ENCODE peak calls at places on chromosomes 5 and 9, in four cellular contexts. U is stimulated activated naive B cell treated with anti-CD40 and anti-IgM and Interleukin-4, amounts not matched to agents 10 μg/mL and 1 μg/mL and 100 μg/mL, for 72 hours; S is GDM1; P is AML-193. W is an unnamed sample.

GRCh38 chr9:127049044-127049443 is 73.4 kb downstream of the ANGPTL2 start:
- DNase-seq in U (peak), S (no peak), P (peak), W (no peak)

GRCh38 chr9:98215821-98216220 is 23.4 kb upstream of the CORO2A start:
- DNase-seq in U (no peak), S (no peak), P (no peak), W (no peak)

GRCh38 chr9:93520523-93520922 is 55.9 kb upstream of the PHF2 start:
- DNase-seq in U (no peak), S (no peak), P (no peak), W (no peak)

GRCh38 chr9:20508242-20508641 is 114.1 kb downstream of the MLLT3 start:
- DNase-seq in U (no peak), S (no peak), P (no peak), W (peak)

GRCh38 chr9:134939080-134939733 is 21.5 kb upstream of the FCN1 start:
- DNase-seq in U (no peak), S (no peak), P (no peak), W (no peak)

GRCh38 chr5:111584651-111585050 is 72.3 kb upstream of the STARD4 start:
- DNase-seq in U (no peak), S (no peak), P (peak), W (peak)

GRCh38 chr9:133855802-133856592 is 117.8 kb upstream of the SARDH start:
- DNase-seq in U (no peak), S (no peak), P (peak), W (no peak)

GRCh38 chr9:136741885-136742568 is 713 bp downstream of the LCN10 start:
- DNase-seq in U (peak), S (no peak), P (no peak), W (peak)

GRCh38 chr5:103293099-103293498 is 34.5 kb downstream of the MACIR start:
- DNase-seq in U (no peak), S (no peak), P (no peak), W (no peak)

GRCh38 chr9:98990181-98990870 is 46.6 kb downstream of the COL15A1 start:
- DNase-seq in U (no peak), S (no peak), P (no peak), W (no peak)

GRCh38 chr5:463301-463700 is 20.3 kb downstream of the EXOC3 start:
- DNase-seq in U (no peak), S (no peak), P (no peak), W (no peak)

GRCh38 chr5:69007086-69007672 is 86.6 kb upstream of the SLC30A5 start:
- DNase-seq in U (no peak), S (no peak), P (no peak), W (no peak)

GRCh38 chr5:66807743-66808142 is 211.6 kb downstream of the MAST4 start:
- DNase-seq in U (no peak), S (no peak), P (no peak), W (no peak)

GRCh38 chr5:171990713-171991015 is 15.8 kb downstream of the FBXW11 start:
- DNase-seq in U (no peak), S (no peak), P (no peak), W (no peak)

GRCh38 chr5:57176350-57176857 is 2.5 kb downstream of the GPBP1 start:
- DNase-seq in U (no peak), S (no peak), P (no peak), W (peak)

GRCh38 chr5:18745591-18745987 is 1111.3 kb downstream of the TAF11L14 start:
- DNase-seq in U (no peak), S (peak), P (no peak), W (no peak)

GRCh38 chr5:177327539-177328522 is 16.1 kb upstream of the MXD3 start:
- DNase-seq in U (no peak), S (no peak), P (no peak), W (no peak)

GRCh38 chr5:153896701-153897100 is 142.0 kb downstream of the FAM114A2 start:
- DNase-seq in U (peak), S (no peak), P (no peak), W (peak)

GRCh38 chr5:126917918-126918623 is 112.3 kb downstream of the MARCHF3 start:
- DNase-seq in U (no peak), S (no peak), P (no peak), W (no peak)

GRCh38 chr5:177362102-177362868 is 4.6 kb downstream of the RGS14 start:
- DNase-seq in U (no peak), S (no peak), P (no peak), W (no peak)

GRCh38 chr9:17824191-17824926 is 245.5 kb downstream of the SH3GL2 start:
- DNase-seq in U (no peak), S (no peak), P (no peak), W (no peak)

GRCh38 chr5:150073677-150074076 is 12.7 kb downstream of the CSF1R start:
- DNase-seq in U (no peak), S (no peak), P (no peak), W (no peak)

GRCh38 chr9:133545494-133546286 is 11.2 kb downstream of the ADAMTSL2 start:
- DNase-seq in U (no peak), S (no peak), P (no peak), W (no peak)

GRCh38 chr9:14132798-14133197 is 181.1 kb downstream of the NFIB start:
- DNase-seq in U (no peak), S (no peak), P (no peak), W (no peak)

GRCh38 chr5:132264546-132265335 is 7.2 kb downstream of the PDLIM4 start:
- DNase-seq in U (no peak), S (no peak), P (no peak), W (peak)

GRCh38 chr9:69325409-69326212 is 596 bp downstream of the ENTREP1 start:
- DNase-seq in U (no peak), S (no peak), P (no peak), W (no peak)

GRCh38 chr5:169831331-169831730 is 149.0 kb downstream of the INSYN2B start:
- DNase-seq in U (no peak), S (no peak), P (no peak), W (no peak)

GRCh38 chr9:27276182-27277030 is 20.5 kb downstream of the EQTN start:
- DNase-seq in U (no peak), S (peak), P (peak), W (peak)

GRCh38 chr9:99000480-99001395 is 57.0 kb downstream of the COL15A1 start:
- DNase-seq in U (peak), S (peak), P (peak), W (peak)

GRCh38 chr5:14945021-14945420 is 73.4 kb upstream of the ANKH start:
- DNase-seq in U (no peak), S (no peak), P (no peak), W (no peak)

W was measured in GM10248.